ENCODE peak calls at places on chromosomes 1 and 21, in four cellular contexts. O is H1, H is mesendoderm, P is IMR-90. K is an unnamed sample.

GRCh38 chr1:3910769-3911520 is 10.9 kb upstream of the C1orf174 start:
- DNase-seq in O (peak; percentile 95), H (peak; percentile 88), P (peak; percentile 37), K (peak; percentile 92)

GRCh38 chr1:20255666-20256065 is 35.0 kb upstream of the VWA5B1 start:
- DNase-seq in O (no peak), H (peak; percentile 35), P (peak; percentile 78), K (peak; percentile 43)

GRCh38 chr21:43273016-43273707 is 104.4 kb downstream of the CRYAA start:
- DNase-seq in O (no peak), H (no peak), P (no peak), K (no peak)

GRCh38 chr21:14949603-14950002 is 115.2 kb downstream of the NRIP1 start:
- DNase-seq in O (no peak), H (no peak), P (no peak), K (no peak)

GRCh38 chr1:145936247-145936646 is 9.0 kb upstream of the RBM8A start:
- DNase-seq in O (no peak), H (no peak), P (no peak), K (no peak)

GRCh38 chr1:22318279-22318983 is 133.2 kb upstream of the ZBTB40 start:
- DNase-seq in O (peak; percentile 81), H (peak; percentile 81), P (no peak), K (peak; percentile 82)

GRCh38 chr1:44346184-44346583 is 8.9 kb downstream of the ERI3 start:
- DNase-seq in O (no peak), H (no peak), P (no peak), K (no peak)

GRCh38 chr1:112697781-112698201 is 9.1 kb downstream of the RHOC start:
- DNase-seq in O (no peak), H (no peak), P (no peak), K (no peak)

GRCh38 chr21:36325373-36326010 is 5.5 kb downstream of the MORC3 start:
- DNase-seq in O (no peak), H (no peak), P (peak; percentile 42), K (no peak)

GRCh38 chr1:195965036-195965435 is 643.2 kb downstream of the KCNT2 start:
- DNase-seq in O (no peak), H (no peak), P (no peak), K (no peak)

GRCh38 chr1:161195171-161195570 is 3.7 kb downstream of the ADAMTS4 start:
- DNase-seq in O (no peak), H (no peak), P (no peak), K (no peak)

GRCh38 chr1:27071049-27071416 is 58.4 kb upstream of the TENT5B start:
- DNase-seq in O (no peak), H (peak; percentile 55), P (peak; percentile 38), K (peak; percentile 64)

GRCh38 chr1:155003766-155004351 is 1.3 kb downstream of the ZBTB7B start:
- DNase-seq in O (peak; percentile 76), H (peak; percentile 72), P (peak; percentile 38), K (peak; percentile 76)

GRCh38 chr1:206505702-206506375 is 1.5 kb upstream of the RASSF5 start:
- DNase-seq in O (no peak), H (peak; percentile 41), P (peak; percentile 54), K (no peak)

GRCh38 chr1:61056674-61057439 is 25.5 kb upstream of the NFIA start:
- DNase-seq in O (no peak), H (peak; percentile 7), P (peak; percentile 38), K (no peak)

GRCh38 chr1:191696371-191696770 is 461.9 kb upstream of the RGS18 start:
- DNase-seq in O (no peak), H (no peak), P (no peak), K (no peak)

GRCh38 chr1:203681739-203682138 is 55.1 kb downstream of the ATP2B4 start:
- DNase-seq in O (no peak), H (no peak), P (no peak), K (no peak)

GRCh38 chr1:183435497-183435896 is 17.3 kb upstream of the NMNAT2 start:
- DNase-seq in O (no peak), H (no peak), P (no peak), K (no peak)

GRCh38 chr1:185834371-185834900 is 100.2 kb downstream of the HMCN1 start:
- DNase-seq in O (no peak), H (no peak), P (no peak), K (no peak)

GRCh38 chr1:15915991-15916390 is 59.9 kb downstream of the ZBTB17 start:
- DNase-seq in O (no peak), H (no peak), P (peak; percentile 41), K (no peak)

GRCh38 chr1:203428981-203429599 is 46.5 kb upstream of the PRELP start:
- DNase-seq in O (no peak), H (no peak), P (no peak), K (no peak)

GRCh38 chr1:39569034-39569433 is 7.6 kb downstream of the PABPC4 start:
- DNase-seq in O (no peak), H (no peak), P (no peak), K (no peak)

GRCh38 chr1:156896490-156897033 is 3.0 kb downstream of the PEAR1 start:
- DNase-seq in O (no peak), H (peak; percentile 93), P (peak; percentile 92), K (peak; percentile 54)

GRCh38 chr1:232974971-232975370 is 24.6 kb downstream of the NTPCR start:
- DNase-seq in O (no peak), H (no peak), P (peak; percentile 80), K (no peak)

GRCh38 chr21:27246741-27247140 is 279.9 kb upstream of the ADAMTS5 start:
- DNase-seq in O (no peak), H (no peak), P (peak; percentile 77), K (no peak)

GRCh38 chr1:112074711-112075110 is 85.2 kb upstream of the KCND3 start:
- DNase-seq in O (no peak), H (no peak), P (no peak), K (no peak)

GRCh38 chr1:116538527-116538926 is 32.3 kb downstream of the CD58 start:
- DNase-seq in O (no peak), H (no peak), P (peak; percentile 73), K (no peak)

GRCh38 chr1:153572569-153573015 is 6.9 kb upstream of the S100A2 start:
- DNase-seq in O (no peak), H (peak; percentile 81), P (peak; percentile 82), K (peak; percentile 81)
- H3K4me2 ChIP-seq in O (no peak overlapping the region), H (no peak overlapping the region), P (peak overlapping the region; percentile 48), K (no peak overlapping the region)

GRCh38 chr1:24045766-24046165 is 65.6 kb upstream of the SRSF10 start:
- DNase-seq in O (no peak), H (no peak), P (no peak), K (no peak)
- H4K5ac ChIP-seq in O (no peak overlapping the region), H (no peak overlapping the region), P (no peak overlapping the region), K (no peak overlapping the region)

DNA sequence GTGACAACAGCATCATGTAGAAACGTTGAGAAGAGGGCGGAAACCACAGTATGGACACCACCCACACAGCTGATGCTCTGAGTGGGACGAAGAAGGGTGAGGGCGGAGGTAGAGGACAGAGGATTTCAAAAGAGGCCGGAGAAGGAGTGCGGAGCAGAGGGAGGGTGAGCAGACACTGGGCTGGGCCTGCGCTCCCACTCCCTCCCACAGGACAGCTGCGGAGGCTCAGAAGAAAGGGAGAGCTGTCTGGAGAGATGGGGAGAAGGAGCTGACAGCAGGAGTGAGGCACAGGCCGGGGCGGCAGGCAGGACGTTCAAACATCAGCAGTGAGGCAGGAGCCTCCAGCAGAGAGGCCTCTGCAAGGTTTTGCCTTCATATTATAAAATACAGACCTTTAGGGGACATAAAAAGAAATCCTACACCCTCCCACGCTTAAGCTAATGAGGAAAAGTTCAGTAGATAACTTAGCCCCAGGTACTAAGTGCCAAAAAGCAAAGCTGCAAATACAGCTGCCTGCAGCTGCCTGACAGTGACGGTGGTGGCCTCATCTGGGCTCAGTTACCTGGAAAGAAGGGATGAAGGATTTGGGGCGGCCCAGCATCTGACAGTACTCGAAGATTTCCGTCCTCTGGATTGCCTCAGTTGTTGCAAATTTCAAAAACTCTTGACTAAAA is 25.7 kb downstream of the SEC16B start:
- DNase-seq in O (no peak), H (no peak), P (no peak), K (no peak)
- H3K4me2 ChIP-seq in O (no peak overlapping the region), H (no peak overlapping the region), P (no peak overlapping the region), K (no peak overlapping the region)

DNA sequence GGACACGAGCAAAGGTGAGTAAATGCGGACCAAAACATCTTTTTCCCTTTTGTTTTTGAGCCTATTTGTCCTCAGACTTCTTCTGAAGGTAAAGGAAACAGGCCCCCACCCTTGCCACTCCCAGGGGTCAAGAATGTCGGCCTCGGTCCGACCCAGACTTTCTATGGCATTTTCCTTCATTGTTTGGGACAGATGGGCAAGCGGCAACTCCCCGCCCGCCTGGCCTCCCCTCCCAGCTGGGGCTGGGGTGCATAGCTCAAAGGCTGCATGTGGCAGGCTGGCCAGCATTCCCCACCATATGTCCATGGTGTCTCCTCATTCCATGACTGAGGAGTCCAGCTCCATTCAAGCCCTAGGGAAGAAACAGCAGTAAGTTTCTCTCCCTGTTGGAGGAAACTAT is 29.3 kb upstream of the TSPEAR start:
- DNase-seq in O (peak; percentile 17), H (no peak), P (no peak), K (peak; percentile 13)
- H4K5ac ChIP-seq in O (no peak overlapping the region), H (no peak overlapping the region), P (no peak overlapping the region), K (no peak overlapping the region)

DNA sequence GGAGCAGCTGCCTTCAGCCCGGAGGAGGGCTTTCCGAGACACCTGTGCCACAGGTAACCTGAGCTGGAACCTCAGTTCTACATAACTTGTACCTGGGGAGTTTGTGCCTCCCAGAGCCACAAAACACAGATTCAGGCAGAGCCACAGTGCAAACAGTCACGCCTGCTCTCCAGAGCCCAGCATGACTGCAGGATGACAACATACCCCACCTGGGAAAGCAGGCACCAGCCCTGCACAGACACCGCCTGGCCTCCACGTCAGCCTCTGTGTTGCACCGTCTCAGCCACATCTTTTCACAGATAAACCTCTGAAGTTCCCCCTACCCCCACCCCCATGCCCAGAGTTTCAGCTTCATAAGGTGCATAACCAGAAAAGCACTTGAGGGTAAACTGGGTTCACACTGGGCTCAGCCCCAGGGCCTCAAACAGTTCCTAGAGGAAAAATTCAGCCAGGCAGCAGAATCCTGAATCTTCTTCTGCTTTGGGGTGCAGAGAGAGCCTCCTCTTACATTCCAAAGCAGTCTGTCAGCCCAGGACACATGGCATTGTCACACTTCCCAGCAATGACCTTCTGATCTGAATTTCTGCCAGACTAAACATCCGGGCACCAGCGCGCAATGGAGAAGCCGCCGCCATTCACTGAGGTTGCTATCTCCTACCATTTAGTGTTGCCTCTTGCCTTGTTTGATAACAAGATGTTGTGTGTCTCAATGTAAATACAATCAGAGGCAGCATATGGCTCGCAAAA is 229.4 kb downstream of the TOMM20 start:
- DNase-seq in O (no peak), H (peak; percentile 48), P (peak; percentile 72), K (no peak)
- H3K4me2 ChIP-seq in O (no peak overlapping the region), H (no peak overlapping the region), P (peak overlapping the region; percentile 9), K (no peak overlapping the region)